ENCODE peak calls at places on chromosomes 2 and 18, in five cellular contexts. X, G, Z, K and J are unnamed samples.

GRCh38 chr2:173658946-173659371 is 304.3 kb downstream of the CDCA7 start:
- DNase-seq in X (no peak), G (no peak), Z (no peak), K (no peak), J (no peak)

GRCh38 chr2:120934891-120935338 is 199.2 kb downstream of the GLI2 start:
- DNase-seq in X (no peak), G (no peak), Z (no peak), K (peak; percentile 70), J (no peak)

GRCh38 chr18:72995558-72995957 is 127.8 kb upstream of the NETO1 start:
- DNase-seq in X (no peak), G (no peak), Z (no peak), K (no peak), J (no peak)

GRCh38 chr2:167715932-167716331 is 531.5 kb downstream of the STK39 start:
- DNase-seq in X (no peak), G (no peak), Z (no peak), K (no peak), J (no peak)

GRCh38 chr2:192535956-192536685 is 341.4 kb upstream of the TMEFF2 start:
- DNase-seq in X (no peak), G (no peak), Z (no peak), K (no peak), J (no peak)

GRCh38 chr18:505483-506122 is 5.1 kb upstream of the COLEC12 start:
- DNase-seq in X (no peak), G (peak; percentile 55), Z (no peak), K (no peak), J (no peak)

GRCh38 chr2:219689676-219690628 is 62.5 kb downstream of the SLC4A3 start:
- DNase-seq in X (peak; percentile 62), G (peak; percentile 60), Z (peak; percentile 39), K (no peak), J (peak; percentile 11)

GRCh38 chr2:31138037-31138962 is at the start of gene GALNT14:
- DNase-seq in X (no peak), G (peak; percentile 78), Z (no peak), K (peak; percentile 71), J (no peak)

GRCh38 chr2:236947896-236948295 is 137.8 kb upstream of the COPS8 start:
- DNase-seq in X (no peak), G (no peak), Z (no peak), K (no peak), J (no peak)

GRCh38 chr2:120344214-120344990 is 1.5 kb upstream of the INHBB start:
- DNase-seq in X (no peak), G (no peak), Z (no peak), K (peak; percentile 79), J (no peak)

GRCh38 chr18:78506031-78506461 is 473.6 kb upstream of the SALL3 start:
- DNase-seq in X (no peak), G (peak; percentile 89), Z (no peak), K (no peak), J (no peak)

GRCh38 chr2:217438821-217439220 is 564.0 kb downstream of the TNS1 start:
- DNase-seq in X (no peak), G (no peak), Z (no peak), K (no peak), J (no peak)

GRCh38 chr18:51382081-51382480 is 184.6 kb upstream of the MEX3C start:
- DNase-seq in X (no peak), G (peak; percentile 65), Z (no peak), K (no peak), J (no peak)

GRCh38 chr2:231930601-231931281 is 4.5 kb upstream of the NPPC start:
- DNase-seq in X (no peak), G (no peak), Z (no peak), K (peak; percentile 85), J (no peak)

GRCh38 chr2:22887426-22887825 is 497.6 kb upstream of the KLHL29 start:
- DNase-seq in X (no peak), G (no peak), Z (no peak), K (no peak), J (no peak)

GRCh38 chr2:43758738-43759137 is 15.1 kb upstream of the DYNC2LI1 start:
- DNase-seq in X (no peak), G (no peak), Z (no peak), K (peak; percentile 72), J (no peak)

DNA sequence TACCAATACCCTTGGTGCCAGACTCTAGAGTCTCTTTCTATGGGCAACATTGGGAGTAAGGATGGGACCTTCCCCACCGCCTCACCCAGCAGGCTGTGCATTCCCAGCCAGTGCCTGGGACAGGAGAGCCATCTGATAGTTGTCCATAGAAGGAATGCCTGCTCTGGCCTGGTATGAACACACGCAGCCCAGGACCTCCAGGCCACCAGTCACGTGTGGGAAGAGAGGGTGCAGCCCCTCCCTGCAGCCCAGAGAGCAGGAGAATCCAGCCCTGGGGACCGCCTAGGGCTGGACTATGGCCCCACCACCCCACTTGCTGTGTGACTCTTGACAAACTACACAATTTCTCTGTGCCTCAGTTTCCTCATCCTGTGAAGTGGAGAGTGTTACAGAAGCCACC is 52.5 kb upstream of the ID2 start:
- DNase-seq in X (no peak), G (no peak), Z (no peak), K (no peak), J (no peak)
- H3K4me1 ChIP-seq in X (no peaks in the 10 kb centered on the region), G (no peaks in the 10 kb centered on the region), Z (no peaks in the 10 kb centered on the region), K (no peaks in the 10 kb centered on the region), J (no peaks in the 10 kb centered on the region)

GRCh38 chr2:54670485-54671009 is 52.9 kb upstream of the EML6 start:
- DNase-seq in X (no peak), G (no peak), Z (no peak), K (no peak), J (no peak)
- H3K27ac ChIP-seq in X (no peak overlapping the region), G (no peak overlapping the region), Z (no peak overlapping the region), K (peak overlapping the region; percentile 31), J (no peak overlapping the region)

DNA sequence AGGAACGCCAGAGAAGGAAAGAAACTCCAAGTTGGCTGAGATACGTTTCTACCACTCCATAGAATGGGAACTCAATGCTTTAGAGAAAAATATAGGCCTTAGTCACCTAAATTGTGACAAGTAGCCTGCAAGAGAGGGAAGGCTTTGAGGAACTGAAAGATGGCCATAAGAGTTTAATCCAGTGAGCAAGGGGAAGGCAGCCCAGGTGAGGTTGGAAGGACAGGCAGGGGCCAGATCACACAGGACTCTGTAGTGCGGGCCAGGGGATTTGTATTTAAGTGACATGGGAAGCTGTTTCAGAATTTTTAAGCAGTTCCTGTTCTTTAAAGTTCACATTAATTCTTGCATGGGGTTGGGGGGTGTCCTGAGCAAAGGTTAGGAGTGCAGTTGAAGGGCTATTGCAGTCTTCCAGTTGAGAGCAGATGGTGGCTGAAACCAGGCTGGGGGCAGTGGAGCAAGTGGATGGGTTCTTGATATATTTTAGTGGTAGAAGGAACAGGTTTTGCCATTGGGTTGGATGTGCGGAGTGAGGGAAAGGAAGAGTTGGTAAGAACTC is 138.9 kb upstream of the PELI1 start:
- DNase-seq in X (no peak), G (no peak), Z (no peak), K (no peak), J (no peak)
- H3K4me3 ChIP-seq in X (no peak overlapping the region), G (no peak overlapping the region), Z (peak overlapping the region; percentile 51), K (no peak overlapping the region), J (peak overlapping the region; percentile 41)

DNA sequence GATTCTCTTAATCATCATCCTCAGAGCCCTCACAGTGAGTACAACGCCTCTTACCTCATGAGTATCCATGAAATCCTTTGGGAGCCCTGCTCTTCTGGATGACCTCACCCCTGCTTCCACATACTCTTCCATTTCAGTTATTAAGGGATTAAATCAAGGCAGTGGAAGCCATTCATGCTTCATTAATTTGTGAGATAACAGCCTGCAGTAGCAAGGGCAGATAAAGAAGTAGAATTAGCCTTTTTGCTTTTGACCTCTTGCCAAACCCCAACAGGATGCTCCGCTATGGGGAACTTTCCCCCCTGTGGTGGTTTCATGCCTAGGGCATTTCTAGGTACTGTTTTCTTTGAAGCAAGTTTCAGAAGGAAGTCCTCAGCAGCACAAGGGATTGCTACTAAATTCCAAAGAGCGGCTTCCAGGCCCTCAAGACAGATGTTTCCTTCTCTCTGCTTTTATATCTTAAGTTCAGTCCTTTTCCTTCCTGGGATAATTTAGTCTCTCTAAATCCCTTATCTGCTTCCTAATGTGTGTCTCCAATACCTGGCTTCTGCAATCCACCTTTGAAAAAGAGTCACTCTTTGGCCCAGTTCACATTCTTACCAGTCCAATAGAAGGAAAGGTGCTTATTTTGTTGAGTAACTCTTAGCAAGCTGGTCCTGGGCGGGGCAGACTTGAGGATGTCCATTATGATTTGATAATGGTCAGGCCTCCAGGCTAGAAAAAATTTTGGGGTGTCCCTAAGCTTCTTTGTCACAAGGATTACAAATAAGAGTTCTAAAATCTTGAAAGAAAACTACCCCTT is 76.9 kb downstream of the MYO1B start:
- DNase-seq in X (peak; percentile 33), G (peak; percentile 97), Z (no peak), K (no peak), J (peak; percentile 8)
- H3K4me1 ChIP-seq in X (peaks cover 21% of the 10 kb centered on the region), G (peaks cover 23% of the 10 kb centered on the region), Z (peaks cover 13% of the 10 kb centered on the region), K (no peaks in the 10 kb centered on the region), J (no peaks in the 10 kb centered on the region)

GRCh38 chr18:67728364-67728763 is 211.8 kb upstream of the DSEL start:
- DNase-seq in X (peak; percentile 36), G (no peak), Z (no peak), K (no peak), J (no peak)

GRCh38 chr18:67731853-67732252 is 215.3 kb upstream of the DSEL start:
- DNase-seq in X (peak; percentile 69), G (no peak), Z (no peak), K (no peak), J (no peak)

GRCh38 chr18:67735506-67735905 is 219.0 kb upstream of the DSEL start:
- DNase-seq in X (no peak), G (no peak), Z (no peak), K (no peak), J (no peak)

GRCh38 chr18:67730884-67731283 is 214.4 kb upstream of the DSEL start:
- DNase-seq in X (peak; percentile 75), G (no peak), Z (no peak), K (no peak), J (no peak)

DNA sequence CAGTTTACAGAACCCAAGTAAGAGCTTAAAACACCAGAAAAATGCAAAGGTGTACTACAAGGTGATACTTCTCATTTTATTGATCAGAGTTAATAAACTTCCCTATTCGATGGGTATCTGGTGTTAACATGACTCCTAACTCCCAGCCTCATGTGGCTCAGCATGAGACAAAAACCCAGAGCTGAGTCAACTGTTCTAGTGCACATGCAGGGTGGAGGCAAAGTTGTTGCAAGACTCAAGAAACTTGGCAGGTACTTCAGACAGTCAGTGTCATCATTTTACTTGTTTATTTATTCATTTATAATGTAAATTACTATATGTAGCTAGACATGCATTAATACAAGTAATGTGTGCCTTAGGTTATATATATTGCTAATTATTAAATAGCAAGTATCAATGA is 216.6 kb upstream of the DSEL start:
- DNase-seq in X (no peak), G (no peak), Z (no peak), K (no peak), J (no peak)
- H3K27ac ChIP-seq in X (no peak overlapping the region), G (no peak overlapping the region), Z (no peak overlapping the region), K (no peak overlapping the region), J (no peak overlapping the region)

DNA sequence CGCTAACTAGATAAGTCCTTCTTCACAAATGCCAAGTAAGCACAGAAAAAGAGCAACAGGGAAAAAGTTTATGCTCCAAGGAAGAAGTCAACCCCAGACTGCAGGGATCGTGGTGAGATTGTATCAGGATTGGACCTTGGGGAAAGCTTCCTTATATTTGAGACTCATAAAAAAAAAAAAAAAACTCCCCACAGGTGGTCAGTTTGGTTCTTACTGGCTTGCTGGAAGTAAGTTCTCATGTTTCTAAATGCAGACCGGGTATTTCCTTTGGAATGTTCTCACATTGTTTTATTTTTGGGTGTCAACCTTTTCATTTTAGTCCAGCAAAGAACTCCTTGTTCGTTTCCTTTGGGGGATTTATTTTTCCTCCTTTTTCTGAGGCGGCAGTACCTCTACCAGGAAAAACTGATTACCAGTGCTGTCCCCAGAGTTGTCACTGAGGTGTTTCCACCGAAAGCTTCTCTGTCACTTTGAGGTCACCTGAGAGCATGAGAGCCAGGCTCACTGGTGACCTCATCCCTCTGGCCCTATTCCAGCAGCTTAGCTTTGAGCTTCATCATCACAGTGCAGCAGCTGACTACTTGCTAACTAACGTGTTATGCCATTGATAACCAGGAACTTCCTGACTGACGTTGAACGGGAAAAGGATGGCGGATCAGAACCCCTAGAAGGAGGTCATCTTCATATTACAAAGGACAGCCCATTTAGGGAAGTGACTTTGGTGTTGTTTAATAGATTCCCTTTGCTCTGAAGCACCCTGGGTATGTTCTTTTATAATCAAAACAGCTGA is 16.8 kb upstream of the ATP8B1 start:
- DNase-seq in X (peak; percentile 99), G (peak; percentile 79), Z (no peak), K (peak; percentile 62), J (no peak)
- H3K4me3 ChIP-seq in X (no peak overlapping the region), G (no peak overlapping the region), Z (no peak overlapping the region), K (peak overlapping the region; percentile 11), J (no peak overlapping the region)